ENCODE peak calls at places on chromosomes 1 and 21, in four cellular contexts. C is mesendoderm, N is neuronal stem cell, Q is IMR-90. O is an unnamed sample.

GRCh38 chr1:62142550-62142949 is 52.1 kb upstream of the L1TD1 start:
- DNase-seq in C (peak), N (peak), Q (no peak), O (no peak)

GRCh38 chr1:201766117-201766863 is 62.7 kb upstream of the IPO9 start:
- DNase-seq in C (no peak), N (no peak), Q (peak), O (peak)

GRCh38 chr1:61053712-61054608 is 28.4 kb upstream of the NFIA start:
- DNase-seq in Q (no peak), N (no peak), C (peak), O (no peak)

GRCh38 chr1:155650231-155650757 is 38.3 kb downstream of the YY1AP1 start:
- DNase-seq in N (no peak), C (no peak), Q (no peak), O (no peak)

GRCh38 chr1:2523891-2524609 is 2.3 kb downstream of the PANK4 start:
- DNase-seq in Q (no peak), N (no peak), C (no peak), O (no peak)

GRCh38 chr1:39269791-39270342 is 65.4 kb downstream of the MACF1 start:
- DNase-seq in C (peak), Q (peak), N (no peak), O (peak)

GRCh38 chr21:22096314-22096713 is 1098.1 kb downstream of the NCAM2 start:
- DNase-seq in C (no peak), N (no peak), Q (no peak), O (no peak)

GRCh38 chr1:150072959-150073358 is 5.4 kb downstream of the VPS45 start:
- DNase-seq in N (no peak), Q (peak), C (no peak), O (peak)

GRCh38 chr1:17309701-17310640 is 2.0 kb downstream of the PADI4 start:
- DNase-seq in Q (no peak), N (no peak), C (peak), O (no peak)

GRCh38 chr1:227756172-227756959 is 21.1 kb downstream of the SNAP47 start:
- DNase-seq in Q (peak), N (no peak), C (no peak), O (no peak)

GRCh38 chr1:205339717-205340116 is 17.0 kb downstream of the KLHDC8A start:
- DNase-seq in C (no peak), N (no peak), Q (no peak), O (no peak)

GRCh38 chr1:41486892-41487728 is 2.6 kb upstream of the EDN2 start:
- DNase-seq in C (peak), Q (peak), N (peak), O (peak)

GRCh38 chr1:15714438-15715136 is 21.5 kb upstream of the SLC25A34 start:
- DNase-seq in C (no peak), Q (peak), N (no peak), O (peak)

GRCh38 chr1:79811173-79811572 is 804.6 kb upstream of the ADGRL4 start:
- DNase-seq in Q (peak), C (no peak), N (no peak), O (peak)

GRCh38 chr1:108502138-108502537 is 52.0 kb downstream of the NBPF6 start:
- DNase-seq in N (no peak), Q (no peak), C (peak), O (no peak)

GRCh38 chr1:25825605-25826004 is 5.9 kb downstream of the MTFR1L start:
- DNase-seq in Q (no peak), N (no peak), C (no peak), O (peak)

GRCh38 chr1:77994117-77994516 is 10.6 kb upstream of the DNAJB4 start:
- DNase-seq in Q (no peak), C (no peak), N (no peak), O (no peak)

GRCh38 chr21:43900690-43901089 is 35.7 kb downstream of the AGPAT3 start:
- DNase-seq in C (no peak), Q (no peak), N (no peak), O (no peak)

GRCh38 chr1:98177751-98178150 is 256.9 kb upstream of the DPYD start:
- DNase-seq in C (no peak), N (no peak), Q (peak), O (no peak)

GRCh38 chr21:36626791-36627190 is 72.1 kb upstream of the SIM2 start:
- DNase-seq in N (no peak), Q (no peak), C (no peak), O (no peak)

GRCh38 chr21:43269461-43269860 is 100.7 kb downstream of the CRYAA start:
- DNase-seq in N (no peak), C (peak), Q (no peak), O (no peak)

GRCh38 chr1:165228676-165229075 is 127.8 kb downstream of the LMX1A start:
- DNase-seq in N (no peak), C (peak), Q (peak), O (no peak)

GRCh38 chr1:10755977-10756521 is 40.4 kb downstream of the CASZ1 start:
- DNase-seq in Q (no peak), C (no peak), N (no peak), O (no peak)

GRCh38 chr1:181079382-181079781 is 9.1 kb upstream of the IER5 start:
- DNase-seq in C (no peak), Q (peak), N (no peak), O (no peak)

GRCh38 chr1:181077576-181078242 is 10.8 kb upstream of the IER5 start:
- DNase-seq in Q (peak), N (no peak), C (peak), O (no peak)

GRCh38 chr1:181080543-181080942 is 8.0 kb upstream of the IER5 start:
- DNase-seq in C (no peak), Q (no peak), N (no peak), O (no peak)

GRCh38 chr1:181081399-181081798 is 7.1 kb upstream of the IER5 start:
- DNase-seq in N (no peak), C (no peak), Q (no peak), O (no peak)

GRCh38 chr1:181079920-181080319 is 8.6 kb upstream of the IER5 start:
- DNase-seq in C (no peak), Q (no peak), N (no peak), O (no peak)
- H3K4ac ChIP-seq in C (no peak), Q (peak), N (no peak), O (no peak)

GRCh38 chr1:27141266-27142003 is 13.5 kb downstream of the SLC9A1 start:
- DNase-seq in N (no peak), C (no peak), Q (no peak), O (no peak)
- H3K4ac ChIP-seq in N (no peak), C (no peak), Q (no peak), O (no peak)

GRCh38 chr1:178266619-178267066 is 172.7 kb downstream of the RASAL2 start:
- DNase-seq in N (no peak), C (peak), Q (no peak), O (no peak)
- H3K4ac ChIP-seq in N (no peak), C (no peak), Q (no peak), O (peak)

DNA sequence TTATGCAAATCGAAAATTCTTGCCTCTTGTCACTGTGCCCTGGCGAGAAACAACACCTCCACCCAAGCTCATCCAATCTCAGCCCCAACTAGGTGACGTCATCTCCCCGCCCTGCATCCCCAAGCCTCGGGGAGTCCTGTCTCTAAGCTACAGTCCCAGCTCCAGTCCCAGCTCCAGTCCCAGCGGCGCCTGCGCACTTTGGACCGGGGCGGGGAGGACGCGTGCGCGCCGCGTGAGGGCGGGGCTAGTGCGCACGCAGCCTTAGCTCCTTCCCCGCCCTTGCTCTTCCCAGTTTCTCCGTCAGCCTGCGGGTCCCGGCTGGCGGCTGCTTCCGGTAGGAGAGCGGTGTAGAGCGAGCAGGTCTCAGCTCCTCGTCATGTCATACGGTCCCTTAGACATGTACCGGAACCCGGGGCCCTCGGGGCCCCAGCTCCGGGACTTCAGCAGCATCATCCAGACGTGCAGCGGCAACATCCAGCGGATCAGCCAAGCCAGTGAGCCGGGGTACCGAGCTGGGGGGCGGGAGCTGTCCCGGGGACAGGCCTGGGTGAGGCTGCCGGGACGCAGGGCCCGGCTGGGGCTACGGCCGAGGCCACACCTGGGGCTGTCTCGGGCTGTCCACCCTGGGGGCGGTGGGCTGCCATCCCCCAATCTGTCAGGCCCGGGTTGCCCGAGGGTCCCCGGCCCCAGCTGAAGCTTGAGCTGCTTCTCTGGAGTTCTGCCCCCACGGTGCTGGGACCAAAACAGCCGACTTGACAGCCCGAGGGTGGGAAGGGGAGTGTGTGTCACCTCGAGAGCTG is at the start of gene STX12:
- DNase-seq in N (peak), Q (peak), C (peak), O (peak)
- H3K4ac ChIP-seq in N (no peak), Q (peak), C (no peak), O (peak)

GRCh38 chr1:110008971-110009565 is 24.5 kb downstream of the AHCYL1 start:
- DNase-seq in Q (no peak), C (no peak), N (no peak), O (no peak)

GRCh38 chr1:110006516-110006915 is 22.0 kb downstream of the AHCYL1 start:
- DNase-seq in N (no peak), C (no peak), Q (no peak), O (no peak)

GRCh38 chr1:110007458-110007857 is 22.9 kb downstream of the AHCYL1 start:
- DNase-seq in C (no peak), N (no peak), Q (no peak), O (no peak)

GRCh38 chr1:110005971-110006370 is 21.4 kb downstream of the AHCYL1 start:
- DNase-seq in Q (peak), N (no peak), C (no peak), O (peak)

DNA sequence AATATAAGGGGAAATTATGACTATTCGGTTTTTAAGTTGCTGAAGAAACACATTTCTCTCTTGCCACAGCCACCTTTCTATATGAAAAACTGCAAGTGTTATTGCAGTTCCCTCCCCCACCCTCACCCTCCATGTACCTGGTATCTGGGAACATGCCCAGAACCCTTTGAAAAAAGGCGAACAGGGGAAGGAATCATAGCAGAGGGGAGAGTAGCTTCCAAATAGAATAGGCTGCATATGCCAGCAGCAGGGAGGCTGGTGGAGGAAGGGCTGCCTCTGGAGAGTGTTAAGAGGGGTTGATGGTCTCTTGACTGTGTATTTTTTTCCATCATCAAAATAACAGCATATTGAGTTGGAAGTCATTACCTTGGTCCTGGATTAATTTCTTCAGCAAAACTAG is 22.5 kb downstream of the AHCYL1 start:
- DNase-seq in N (no peak), C (no peak), Q (no peak), O (no peak)
- H3K4ac ChIP-seq in N (no peak), C (no peak), Q (peak), O (peak)

GRCh38 chr1:113905435-113905861 is 322 bp downstream of the DCLRE1B start:
- DNase-seq in Q (no peak), N (no peak), C (peak), O (no peak)
- H3K4ac ChIP-seq in Q (peak), N (no peak), C (peak), O (no peak)